ENCODE peak calls at places on chromosomes 5 and 9, in seven cellular contexts. V is right atrium auricular region; C is BE2C; D is SK-N-MC; O is CD8-positive, alpha-beta memory T cell; N is aorta; S is fibroblast of the aortic adventitia. E is an unnamed sample.

GRCh38 chr9:136838314-136839228 is 3.7 kb upstream of the AJM1 start:
- DNase-seq in N (no peak), C (no peak), O (no peak), V (no peak), D (no peak), S (no peak), E (no peak)

GRCh38 chr5:25850581-25850980 is 1187.8 kb downstream of the CDH9 start:
- DNase-seq in S (no peak), N (no peak), C (no peak), V (no peak), O (no peak), D (no peak), E (no peak)

GRCh38 chr9:91818647-91819403 is 131.2 kb downstream of the ROR2 start:
- DNase-seq in O (no peak), S (no peak), C (no peak), D (no peak), N (peak; percentile 38), V (no peak), E (peak; percentile 30)

GRCh38 chr9:105295986-105296385 is 51.5 kb downstream of the SLC44A1 start:
- DNase-seq in V (no peak), O (no peak), C (no peak), S (peak; percentile 22), D (no peak), N (no peak), E (no peak)

GRCh38 chr5:79241535-79241979 is 5.6 kb downstream of the JMY start:
- DNase-seq in D (no peak), V (no peak), C (no peak), N (no peak), S (no peak), O (no peak), E (no peak)

GRCh38 chr5:1967716-1968115 is 85.0 kb upstream of the IRX4 start:
- DNase-seq in S (no peak), V (no peak), C (no peak), N (no peak), D (no peak), O (no peak), E (no peak)

GRCh38 chr5:59483971-59484472 is 409.5 kb downstream of the PDE4D start:
- DNase-seq in V (no peak), N (no peak), C (peak; percentile 9), D (no peak), O (no peak), S (no peak), E (no peak)

GRCh38 chr5:173618927-173619519 is 2.6 kb upstream of the BOD1 start:
- DNase-seq in N (no peak), S (peak; percentile 74), O (no peak), V (no peak), D (peak; percentile 56), C (peak; percentile 48), E (no peak)

GRCh38 chr9:18149457-18150011 is 324.4 kb upstream of the ADAMTSL1 start:
- DNase-seq in D (no peak), N (no peak), S (peak; percentile 7), C (no peak), O (no peak), V (no peak), E (no peak)

GRCh38 chr9:124008855-124009834 is 2.4 kb upstream of the LHX2 start:
- DNase-seq in S (no peak), O (no peak), D (no peak), V (no peak), N (peak; percentile 73), C (no peak), E (no peak)

GRCh38 chr9:124037790-124038189 is 26.2 kb downstream of the LHX2 start:
- DNase-seq in C (no peak), O (no peak), V (no peak), S (no peak), N (no peak), D (no peak), E (no peak)

GRCh38 chr5:143806568-143806967 is 5.4 kb upstream of the HMHB1 start:
- DNase-seq in O (no peak), C (no peak), V (no peak), D (no peak), N (no peak), S (no peak), E (no peak)

GRCh38 chr9:9003184-9003583 is 1203.6 kb upstream of the DMAC1 start:
- DNase-seq in D (no peak), V (no peak), N (no peak), O (no peak), S (peak; percentile 22), C (no peak), E (peak; percentile 27)

GRCh38 chr9:131396626-131397025 is 2.7 kb downstream of the PRRC2B start:
- DNase-seq in O (no peak), S (no peak), C (no peak), N (no peak), D (no peak), V (no peak), E (no peak)

GRCh38 chr9:131395027-131395744 is 1.3 kb downstream of the PRRC2B start:
- DNase-seq in V (no peak), O (peak; percentile 89), C (no peak), D (no peak), N (peak; percentile 60), S (peak; percentile 34), E (no peak)

GRCh38 chr9:131395745-131396479 is 2.0 kb downstream of the PRRC2B start:
- DNase-seq in N (no peak), S (no peak), C (no peak), O (no peak), V (no peak), D (no peak), E (no peak)

GRCh38 chr9:131398204-131398603 is 4.3 kb downstream of the PRRC2B start:
- DNase-seq in S (no peak), N (no peak), D (no peak), V (no peak), O (peak; percentile 86), C (no peak), E (no peak)

DNA sequence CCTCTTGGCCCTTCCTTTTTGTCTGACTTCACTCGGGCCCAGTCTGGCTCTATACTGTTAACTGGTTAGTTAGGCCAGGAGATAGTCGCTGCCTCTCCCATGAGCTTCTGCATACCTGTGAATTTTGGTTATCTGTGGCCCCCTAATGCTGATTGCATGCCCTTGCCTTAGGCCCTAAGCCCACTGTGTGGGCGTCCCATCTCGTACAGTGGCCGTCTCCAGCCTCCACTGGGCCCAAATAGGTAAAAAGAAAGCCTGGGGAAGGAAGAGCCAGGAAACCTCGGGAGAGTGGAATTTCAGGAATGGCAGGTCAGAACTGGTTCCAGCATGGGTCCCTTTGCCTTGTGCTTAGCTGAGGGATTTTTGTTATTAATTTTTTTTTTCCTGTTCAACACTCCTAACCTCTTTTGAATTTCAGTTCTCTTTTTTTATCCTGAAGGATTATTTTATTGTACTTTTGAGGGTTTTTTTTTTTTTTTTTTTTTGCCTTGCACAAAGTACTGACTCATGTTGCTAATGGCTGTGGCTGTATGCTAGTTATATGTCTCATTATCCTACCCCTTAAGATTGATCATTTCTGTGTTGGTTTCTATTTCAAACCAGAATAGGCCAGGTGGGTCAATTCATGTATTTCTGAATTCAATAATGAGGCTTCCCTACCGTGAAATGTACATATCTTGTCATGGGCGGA is 3.4 kb downstream of the PRRC2B start:
- DNase-seq in V (no peak), N (no peak), O (no peak), D (no peak), C (no peak), S (peak; percentile 36), E (no peak)
- H3K4me3 ChIP-seq in V (no peak overlapping the region), N (no peak overlapping the region), O (peak overlapping the region; percentile 3), D (peak overlapping the region; percentile 97), C (peak overlapping the region; percentile 32), S (peak overlapping the region; percentile 55), E (no peak overlapping the region)

GRCh38 chr5:113581388-113581787 is 67.9 kb downstream of the YTHDC2 start:
- DNase-seq in O (no peak), C (no peak), D (no peak), S (no peak), V (no peak), N (no peak), E (no peak)
- H3K4me3 ChIP-seq in O (no peak overlapping the region), C (no peak overlapping the region), D (no peak overlapping the region), S (no peak overlapping the region), V (no peak overlapping the region), N (no peak overlapping the region), E (no peak overlapping the region)

GRCh38 chr9:99120256-99120655 is 15.3 kb downstream of the TGFBR1 start:
- DNase-seq in N (no peak), D (no peak), S (no peak), O (no peak), C (no peak), V (no peak), E (no peak)
- H3K4me3 ChIP-seq in N (no peak overlapping the region), D (no peak overlapping the region), S (no peak overlapping the region), O (no peak overlapping the region), C (no peak overlapping the region), V (no peak overlapping the region), E (no peak overlapping the region)

GRCh38 chr5:67315082-67315801 is 118.6 kb upstream of the CD180 start:
- DNase-seq in D (no peak), S (peak; percentile 58), C (no peak), O (no peak), V (no peak), N (no peak), E (no peak)
- H3K4me3 ChIP-seq in D (no peak overlapping the region), S (no peak overlapping the region), C (no peak overlapping the region), O (no peak overlapping the region), V (no peak overlapping the region), N (no peak overlapping the region), E (no peak overlapping the region)

DNA sequence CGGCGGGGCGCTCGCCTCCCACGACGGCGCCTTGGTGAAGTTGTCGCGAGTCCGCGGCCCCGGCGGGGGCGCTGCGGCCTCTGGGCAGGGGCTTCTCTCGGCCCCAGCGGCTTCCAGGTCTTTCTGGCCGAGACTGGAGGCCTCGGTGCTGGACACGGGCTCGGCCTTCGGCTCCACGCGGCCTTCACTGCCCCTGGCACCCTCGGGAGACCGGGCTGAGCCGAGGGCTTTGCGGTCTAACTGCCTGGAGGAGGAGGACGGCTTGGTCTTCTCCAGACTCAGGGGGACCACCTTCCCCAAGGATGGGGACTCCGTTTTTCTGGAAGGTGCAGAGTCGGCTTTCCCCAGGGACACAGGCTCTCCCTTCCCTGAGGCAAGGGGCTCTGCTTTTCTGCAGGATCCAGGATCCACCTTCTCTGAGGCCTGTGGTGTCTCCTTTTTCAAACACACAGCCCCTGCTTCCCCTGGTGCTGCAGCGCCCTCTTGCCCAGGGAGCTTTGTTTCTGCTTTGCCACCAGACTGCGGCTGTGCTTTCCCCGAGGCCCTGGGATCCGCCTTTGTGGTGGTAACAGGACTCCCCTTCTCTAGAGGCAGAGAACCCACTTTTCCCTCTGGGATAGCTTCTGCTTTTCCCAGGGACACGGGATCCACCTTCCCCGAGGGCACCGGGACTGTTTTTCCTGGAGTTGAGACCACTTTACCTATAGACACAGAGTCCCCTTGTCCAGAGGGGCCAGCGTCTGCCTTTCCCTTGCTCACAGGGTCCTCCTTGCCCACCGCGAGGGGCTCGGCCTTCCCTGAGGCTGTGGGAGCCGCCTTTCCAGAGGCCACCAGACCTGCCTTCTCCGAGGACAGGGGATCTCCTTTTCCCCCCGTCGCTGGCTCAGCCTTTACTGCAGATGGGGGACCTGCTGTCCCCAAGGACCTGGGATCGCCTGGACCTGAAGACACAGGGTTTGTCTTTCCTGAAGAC is 12.3 kb downstream of the GPRIN1 start:
- DNase-seq in O (no peak), V (no peak), C (no peak), N (no peak), S (no peak), D (no peak), E (no peak)
- H3K4me3 ChIP-seq in O (no peak overlapping the region), V (no peak overlapping the region), C (no peak overlapping the region), N (no peak overlapping the region), S (no peak overlapping the region), D (no peak overlapping the region), E (no peak overlapping the region)

E was measured in ovary.